ENCODE peak calls at places on chromosomes 16 and 17, in eight cellular contexts. Z is ovary, V is retinal pigment epithelial cell, Y is BJ, H is upper lobe of right lung, A is tibial artery, C is body of pancreas, D is neural progenitor cell. X is an unnamed sample.

GRCh38 chr16:71569621-71570020 is 7.3 kb downstream of the TAT start:
- DNase-seq in Z (no peak), V (no peak), Y (no peak), H (no peak), A (no peak), C (no peak), D (no peak), X (no peak)

GRCh38 chr17:65027305-65027704 is 29.2 kb downstream of the GNA13 start:
- DNase-seq in Z (no peak), V (peak), Y (no peak), H (no peak), A (no peak), C (no peak), D (peak), X (peak)

GRCh38 chr16:80038566-80038965 is 438.0 kb upstream of the MAF start:
- DNase-seq in Z (no peak), V (no peak), Y (no peak), H (no peak), A (no peak), C (no peak), D (no peak), X (no peak)

GRCh38 chr17:10059684-10060211 is 138.7 kb downstream of the GAS7 start:
- DNase-seq in Z (no peak), V (no peak), Y (no peak), H (no peak), A (no peak), C (peak), D (no peak), X (no peak)

GRCh38 chr17:36468903-36469635 is 17.4 kb upstream of the ZNHIT3 start:
- DNase-seq in Z (no peak), V (no peak), Y (no peak), H (no peak), A (no peak), C (no peak), D (peak), X (no peak)

GRCh38 chr17:18225121-18225561 is 294 bp upstream of the LLGL1 start:
- DNase-seq in Z (peak), V (peak), Y (peak), H (peak), A (peak), C (peak), D (peak), X (peak)

GRCh38 chr17:75809631-75810111 is 25.1 kb downstream of the UNK start:
- DNase-seq in Z (peak), V (no peak), Y (no peak), H (no peak), A (peak), C (no peak), D (no peak), X (no peak)

GRCh38 chr16:9706217-9706616 is 476.0 kb downstream of the GRIN2A start:
- DNase-seq in Z (no peak), V (peak), Y (no peak), H (no peak), A (no peak), C (no peak), D (no peak), X (no peak)

GRCh38 chr17:43967251-43967875 is 13.6 kb upstream of the PYY start:
- DNase-seq in Z (no peak), V (no peak), Y (no peak), H (no peak), A (no peak), C (no peak), D (no peak), X (no peak)

GRCh38 chr17:77451271-77451893 is 310.6 kb downstream of the SEC14L1 start:
- DNase-seq in Z (peak), V (no peak), Y (no peak), H (peak), A (peak), C (peak), D (peak), X (no peak)

GRCh38 chr16:86573215-86573614 is 5.1 kb upstream of the FOXL1 start:
- DNase-seq in Z (no peak), V (no peak), Y (no peak), H (no peak), A (no peak), C (no peak), D (no peak), X (no peak)

GRCh38 chr17:30248786-30249185 is 13.3 kb upstream of the SLC6A4 start:
- DNase-seq in Z (no peak), V (no peak), Y (no peak), H (no peak), A (no peak), C (peak), D (no peak), X (no peak)

GRCh38 chr17:78583091-78583490 is 5.9 kb upstream of the DNAH17 start:
- DNase-seq in Z (no peak), V (no peak), Y (no peak), H (no peak), A (no peak), C (no peak), D (peak), X (no peak)

GRCh38 chr16:66052745-66053144 is 313.7 kb upstream of the CDH5 start:
- DNase-seq in Z (no peak), V (no peak), Y (no peak), H (no peak), A (no peak), C (no peak), D (no peak), X (no peak)

GRCh38 chr16:85667841-85668413 is 20.8 kb downstream of the GINS2 start:
- DNase-seq in Z (no peak), V (no peak), Y (no peak), H (no peak), A (no peak), C (no peak), D (no peak), X (no peak)

GRCh38 chr16:77191259-77191969 is 424 bp downstream of the MON1B start:
- DNase-seq in Z (peak), V (no peak), Y (no peak), H (peak), A (no peak), C (peak), D (peak), X (no peak)

GRCh38 chr17:50686494-50687199 is 21.1 kb downstream of the ANKRD40 start:
- DNase-seq in Z (peak), V (peak), Y (no peak), H (peak), A (peak), C (peak), D (no peak), X (no peak)

GRCh38 chr17:78356163-78356713 is 3.6 kb downstream of the SOCS3 start:
- DNase-seq in Z (no peak), V (peak), Y (no peak), H (no peak), A (no peak), C (peak), D (peak), X (peak)

GRCh38 chr16:12462690-12463646 is 340.7 kb downstream of the CPPED1 start:
- DNase-seq in Z (no peak), V (peak), Y (no peak), H (no peak), A (no peak), C (no peak), D (no peak), X (peak)

GRCh38 chr16:85662036-85662812 is 26.5 kb downstream of the GINS2 start:
- DNase-seq in Z (no peak), V (no peak), Y (no peak), H (peak), A (no peak), C (no peak), D (peak), X (no peak)

GRCh38 chr17:16122697-16123434 is 92.5 kb downstream of the NCOR1 start:
- DNase-seq in Z (no peak), V (no peak), Y (no peak), H (no peak), A (no peak), C (no peak), D (no peak), X (no peak)

GRCh38 chr17:73343168-73343634 is 31.4 kb upstream of the CDC42EP4 start:
- DNase-seq in Z (peak), V (no peak), Y (no peak), H (no peak), A (peak), C (peak), D (peak), X (peak)

GRCh38 chr16:63938661-63939060 is 1183.2 kb downstream of the CDH11 start:
- DNase-seq in Z (no peak), V (no peak), Y (no peak), H (no peak), A (no peak), C (no peak), D (no peak), X (peak)

GRCh38 chr17:7222093-7222971 is 2.6 kb downstream of the ACADVL start:
- DNase-seq in Z (peak), V (no peak), Y (no peak), H (no peak), A (no peak), C (no peak), D (no peak), X (no peak)

GRCh38 chr17:32486701-32487459 is at the start of gene CDK5R1:
- DNase-seq in Z (peak), V (no peak), Y (no peak), H (peak), A (no peak), C (peak), D (peak), X (no peak)

GRCh38 chr16:5025171-5025632 is 8.5 kb downstream of the NAGPA start:
- DNase-seq in Z (peak), V (no peak), Y (no peak), H (no peak), A (no peak), C (no peak), D (peak), X (no peak)

GRCh38 chr17:77254961-77255741 is 114.4 kb downstream of the SEC14L1 start:
- DNase-seq in Z (no peak), V (peak), Y (no peak), H (peak), A (peak), C (peak), D (peak), X (peak)

GRCh38 chr17:29138991-29139682 is 41.1 kb downstream of the MYO18A start:
- DNase-seq in Z (no peak), V (no peak), Y (no peak), H (no peak), A (peak), C (no peak), D (no peak), X (no peak)

GRCh38 chr16:9112844-9113186 is 21.4 kb downstream of the HAPSTR1 start:
- DNase-seq in Z (no peak), V (no peak), Y (no peak), H (no peak), A (no peak), C (no peak), D (no peak), X (no peak)

GRCh38 chr16:69772560-69773254 is 10.6 kb downstream of the WWP2 start:
- DNase-seq in Z (no peak), V (no peak), Y (no peak), H (no peak), A (no peak), C (no peak), D (peak), X (no peak)

GRCh38 chr17:8537734-8538133 is 92.8 kb downstream of the MYH10 start:
- DNase-seq in Z (no peak), V (no peak), Y (no peak), H (no peak), A (no peak), C (no peak), D (no peak), X (no peak)

GRCh38 chr17:8534498-8535188 is 95.9 kb downstream of the MYH10 start:
- DNase-seq in Z (no peak), V (no peak), Y (no peak), H (no peak), A (no peak), C (no peak), D (no peak), X (no peak)

DNA sequence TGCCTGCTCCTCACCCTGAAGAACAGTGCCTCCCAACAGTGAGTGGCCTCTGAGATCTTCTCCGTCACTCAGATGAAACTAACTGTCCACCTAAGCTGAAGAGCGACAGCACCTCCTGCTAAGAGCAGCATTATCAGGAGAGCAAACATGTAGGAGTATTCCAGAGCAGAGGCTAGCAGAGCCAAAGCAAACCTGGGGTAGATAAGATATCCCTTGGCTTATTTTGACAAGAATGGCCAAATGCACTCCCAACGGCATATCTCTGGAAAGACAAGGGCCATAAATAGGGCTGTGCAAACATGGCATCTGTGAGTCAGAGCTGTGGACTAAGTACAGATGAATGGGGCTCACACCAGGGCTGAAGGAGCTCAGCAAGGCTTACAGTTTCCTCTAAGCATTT is 96.3 kb downstream of the NDEL1 start:
- DNase-seq in Z (no peak), V (no peak), Y (no peak), H (no peak), A (no peak), C (peak), D (no peak), X (no peak)
- H3K4me3 ChIP-seq in Z (no peak), V (no peak), Y (no peak), H (no peak), A (no peak), C (no peak), D (no peak), X (no peak)

GRCh38 chr16:20865420-20866126 is 34.6 kb downstream of the DCUN1D3 start:
- DNase-seq in Z (no peak), V (no peak), Y (peak), H (no peak), A (no peak), C (no peak), D (no peak), X (no peak)
- H3K4me3 ChIP-seq in Z (no peak), V (no peak), Y (no peak), H (no peak), A (no peak), C (no peak), D (no peak), X (no peak)

DNA sequence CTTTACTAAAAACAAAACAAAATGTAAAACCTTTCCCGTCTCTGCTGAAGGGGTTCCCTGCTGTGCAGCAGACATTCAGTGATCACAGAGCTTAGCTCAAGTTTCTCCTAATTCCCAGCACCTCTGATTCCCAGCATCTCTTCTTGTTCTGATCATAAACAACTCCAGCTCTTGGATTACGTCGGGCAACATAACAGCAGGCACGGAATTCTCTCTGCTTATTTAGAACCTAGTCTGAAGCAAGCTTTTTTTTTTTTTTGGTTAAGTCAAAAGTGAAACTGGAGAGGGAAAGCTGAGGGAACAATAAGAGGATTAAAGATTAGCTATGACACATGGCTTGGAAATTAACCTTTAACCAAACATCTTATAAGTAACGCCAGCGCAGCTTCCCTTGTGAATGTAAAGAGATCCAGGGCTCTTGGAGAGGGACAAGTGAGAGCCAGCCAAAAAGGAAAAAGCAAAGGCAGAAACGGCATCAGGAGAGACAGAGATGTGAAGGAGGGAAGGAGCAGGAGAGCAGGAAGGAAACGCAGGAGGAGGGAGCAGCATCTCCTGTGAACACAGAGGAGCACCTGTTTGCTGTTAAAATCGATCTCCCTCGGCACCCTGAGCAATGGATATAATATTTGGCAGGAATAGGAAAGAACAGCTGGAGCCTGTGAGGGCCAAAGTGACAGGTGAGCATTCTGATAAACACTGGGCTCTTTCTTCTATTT is at the start of gene BCO1:
- DNase-seq in Z (no peak), V (peak), Y (no peak), H (no peak), A (no peak), C (peak), D (peak), X (peak)
- H3K4me3 ChIP-seq in Z (peak), V (peak), Y (peak), H (peak), A (peak), C (no peak), D (peak), X (peak)

GRCh38 chr17:58344047-58344790 is 7.8 kb downstream of the SUPT4H1 start:
- DNase-seq in Z (no peak), V (no peak), Y (no peak), H (peak), A (no peak), C (peak), D (no peak), X (no peak)

GRCh38 chr17:58340623-58340876 is 11.5 kb downstream of the SUPT4H1 start:
- DNase-seq in Z (no peak), V (no peak), Y (no peak), H (no peak), A (no peak), C (no peak), D (no peak), X (no peak)

GRCh38 chr17:58339775-58340622 is 11.4 kb upstream of the TSPOAP1 start:
- DNase-seq in Z (no peak), V (no peak), Y (no peak), H (peak), A (no peak), C (no peak), D (no peak), X (no peak)

GRCh38 chr17:58343131-58343530 is 8.9 kb downstream of the SUPT4H1 start:
- DNase-seq in Z (no peak), V (no peak), Y (no peak), H (peak), A (no peak), C (no peak), D (no peak), X (no peak)

GRCh38 chr17:58341861-58342475 is 10.0 kb downstream of the SUPT4H1 start:
- DNase-seq in Z (no peak), V (no peak), Y (no peak), H (peak), A (no peak), C (no peak), D (no peak), X (no peak)
- H3K4me3 ChIP-seq in Z (no peak), V (no peak), Y (no peak), H (no peak), A (no peak), C (no peak), D (no peak), X (no peak)

GRCh38 chr17:1196946-1197345 is 17.2 kb upstream of the ABR start:
- DNase-seq in Z (no peak), V (no peak), Y (no peak), H (no peak), A (no peak), C (no peak), D (no peak), X (no peak)
- H3K4me3 ChIP-seq in Z (no peak), V (no peak), Y (no peak), H (no peak), A (no peak), C (no peak), D (no peak), X (no peak)

DNA sequence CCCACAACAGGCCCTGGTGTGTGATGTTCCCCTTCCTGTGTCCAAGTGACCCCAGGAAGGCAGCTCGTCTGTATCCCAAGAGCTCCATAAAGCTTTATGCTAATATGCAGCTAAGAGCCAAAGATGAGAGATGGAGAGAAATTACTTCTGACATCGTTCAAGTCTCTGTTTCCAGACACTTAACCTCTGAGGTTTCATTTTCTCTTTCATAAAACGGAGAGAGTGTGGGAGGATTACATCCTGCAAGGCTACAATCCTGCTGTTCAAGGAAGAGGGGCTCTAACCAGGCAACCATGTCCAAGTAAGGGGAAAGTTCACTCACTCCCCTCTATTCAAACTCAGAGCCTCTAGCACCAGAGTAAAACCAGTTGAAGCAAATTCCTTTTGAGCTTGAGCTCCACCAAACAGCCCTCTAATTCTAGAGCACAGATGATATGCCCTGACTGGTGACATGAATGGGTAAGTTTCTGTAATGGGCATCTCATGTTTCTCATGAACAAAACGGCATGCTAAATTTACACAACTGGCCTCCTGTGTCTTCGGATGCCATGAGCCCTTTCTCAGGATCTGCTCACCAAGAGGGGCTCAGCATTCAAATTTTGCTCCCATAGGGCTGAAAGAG is 397.4 kb downstream of the NPIPA8 start:
- DNase-seq in Z (no peak), V (no peak), Y (no peak), H (no peak), A (no peak), C (no peak), D (no peak), X (no peak)
- H3K4me3 ChIP-seq in Z (no peak), V (no peak), Y (no peak), H (no peak), A (no peak), C (no peak), D (no peak), X (no peak)

DNA sequence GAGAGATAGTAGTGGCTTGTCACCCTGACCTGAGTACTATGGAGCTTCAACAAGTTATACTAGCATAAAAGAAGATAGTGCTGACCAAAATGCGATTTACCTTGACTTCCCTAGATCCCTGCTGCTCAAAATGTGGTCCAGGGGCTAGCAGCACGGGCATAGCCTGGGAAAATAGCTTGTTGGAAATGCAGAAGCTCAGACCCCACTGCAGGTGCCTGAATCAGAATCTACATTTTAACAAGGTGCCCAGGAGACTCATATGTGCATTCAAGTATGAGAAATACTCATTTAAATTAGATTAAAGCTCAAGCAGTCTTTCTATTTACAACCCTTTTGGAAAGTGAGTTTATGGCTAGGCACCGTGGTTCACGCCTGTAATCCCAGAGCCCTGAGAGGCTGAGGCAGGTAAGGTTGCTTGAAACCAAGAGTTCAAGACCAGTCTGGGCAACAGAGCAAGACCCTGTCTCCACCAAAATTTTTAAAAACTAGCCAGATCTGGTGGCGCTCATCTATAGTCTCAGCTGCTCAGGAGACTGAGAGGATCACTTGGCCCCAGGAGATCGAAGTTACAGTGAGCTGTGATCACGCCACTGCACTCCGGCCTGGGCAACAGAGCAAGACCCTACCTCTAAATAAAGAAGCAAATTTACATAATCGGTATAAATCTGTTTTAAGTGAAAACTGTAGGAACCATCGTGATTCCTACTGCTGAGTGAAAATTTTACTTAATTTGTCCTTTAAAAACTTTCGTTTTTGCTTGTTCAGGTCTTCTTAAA is 7.3 kb downstream of the APOH start:
- DNase-seq in Z (no peak), V (no peak), Y (no peak), H (no peak), A (no peak), C (no peak), D (no peak), X (no peak)
- H3K4me3 ChIP-seq in Z (no peak), V (no peak), Y (no peak), H (no peak), A (no peak), C (no peak), D (no peak), X (no peak)

GRCh38 chr17:81647640-81648012 is 8.7 kb downstream of the PDE6G start:
- DNase-seq in Z (no peak), V (no peak), Y (no peak), H (no peak), A (no peak), C (no peak), D (no peak), X (no peak)
- H3K4me3 ChIP-seq in Z (no peak), V (no peak), Y (no peak), H (no peak), A (no peak), C (no peak), D (no peak), X (no peak)

X was measured in skeletal muscle cell.